ENCODE peak calls at places on chromosomes 2 and 18, in ten cellular contexts. Q, F, A, L, E, S, U, K, H and Y are unnamed samples.

GRCh38 chr2:8016688-8017087 is 665.2 kb upstream of the ID2 start:
- ATAC-seq in S (no peak), H (no peak), U (no peak), K (no peak), F (no peak), A (no peak), L (no peak), E (no peak), Q (no peak), Y (no peak)

GRCh38 chr2:195677290-195677689 is 20.3 kb downstream of the SLC39A10 start:
- ATAC-seq in K (no peak), H (no peak), Q (no peak), F (no peak), U (no peak), E (no peak), L (no peak), S (no peak), A (no peak), Y (no peak)

GRCh38 chr2:101754613-101755012 is 57.1 kb downstream of the MAP4K4 start:
- ATAC-seq in S (peak; percentile 38), H (no peak), L (no peak), F (no peak), E (no peak), K (no peak), U (no peak), Q (peak; percentile 57), A (no peak), Y (no peak)

GRCh38 chr2:227443889-227444568 is 27.9 kb upstream of the AGFG1 start:
- ATAC-seq in H (no peak), U (no peak), Q (no peak), L (no peak), K (peak; percentile 35), F (no peak), E (no peak), S (peak; percentile 19), A (no peak), Y (no peak)

GRCh38 chr2:161414015-161414384 is 2.1 kb upstream of the TBR1 start:
- ATAC-seq in A (no peak), E (peak; percentile 1), K (no peak), L (peak; percentile 8), F (no peak), Q (no peak), S (peak; percentile 2), U (no peak), H (no peak), Y (no peak)

GRCh38 chr2:61338447-61338846 is 132.4 kb downstream of the USP34 start:
- ATAC-seq in Q (no peak), L (no peak), U (no peak), K (no peak), F (no peak), S (no peak), E (no peak), H (no peak), A (no peak), Y (no peak)

GRCh38 chr2:21099281-21099907 is 24.4 kb upstream of the TDRD15 start:
- ATAC-seq in S (no peak), U (no peak), A (no peak), H (peak; percentile 66), L (no peak), E (no peak), K (no peak), F (no peak), Q (no peak), Y (no peak)

GRCh38 chr2:9065901-9066300 is 62.4 kb upstream of the MBOAT2 start:
- ATAC-seq in F (no peak), E (no peak), K (no peak), Q (no peak), H (no peak), S (no peak), L (no peak), A (no peak), U (no peak), Y (no peak)

GRCh38 chr2:26076001-26076587 is 42.2 kb downstream of the RAB10 start:
- ATAC-seq in S (no peak), E (no peak), K (no peak), F (no peak), U (no peak), H (no peak), L (no peak), Q (peak; percentile 43), A (no peak), Y (no peak)

GRCh38 chr2:137521653-137522052 is 442.6 kb upstream of the HNMT start:
- ATAC-seq in K (no peak), A (no peak), F (no peak), Q (no peak), S (no peak), E (no peak), U (no peak), H (no peak), L (no peak), Y (no peak)

GRCh38 chr18:64806232-64806631 is 657.3 kb upstream of the LINC00305 start:
- ATAC-seq in L (no peak), F (no peak), K (no peak), Q (no peak), E (no peak), S (no peak), H (no peak), U (no peak), A (no peak), Y (no peak)

GRCh38 chr2:226875438-226876225 is 39.8 kb downstream of the RHBDD1 start:
- ATAC-seq in A (no peak), L (no peak), Q (peak; percentile 41), F (peak; percentile 67), E (no peak), U (peak; percentile 51), K (no peak), S (no peak), H (no peak), Y (no peak)

GRCh38 chr2:36889782-36890181 is 76.6 kb downstream of the STRN start:
- ATAC-seq in S (peak; percentile 97), K (no peak), E (peak; percentile 100), A (no peak), Q (peak; percentile 10), H (peak; percentile 98), U (no peak), L (peak; percentile 78), F (peak; percentile 56), Y (no peak)

GRCh38 chr2:237132799-237133198 is 47.1 kb downstream of the COPS8 start:
- ATAC-seq in F (no peak), K (peak; percentile 82), E (no peak), U (peak; percentile 63), L (peak; percentile 73), H (no peak), Q (peak; percentile 33), S (no peak), A (no peak), Y (no peak)

GRCh38 chr18:23828426-23828825 is 139.2 kb downstream of the LAMA3 start:
- ATAC-seq in H (no peak), F (peak; percentile 51), Q (peak; percentile 40), L (peak; percentile 95), A (peak; percentile 30), K (no peak), S (no peak), E (peak; percentile 81), U (peak; percentile 96), Y (no peak)

GRCh38 chr2:190547914-190548313 is 13.4 kb upstream of the NEMP2 start:
- ATAC-seq in Q (no peak), H (no peak), A (no peak), K (no peak), L (no peak), F (no peak), E (no peak), S (no peak), U (no peak), Y (no peak)

GRCh38 chr2:174760845-174761473 is 3.3 kb downstream of the CHRNA1 start:
- ATAC-seq in L (no peak), E (no peak), K (no peak), F (no peak), S (no peak), Q (no peak), H (peak; percentile 53), U (no peak), A (no peak), Y (no peak)

GRCh38 chr2:100856732-100857131 is 36.8 kb downstream of the NPAS2 start:
- ATAC-seq in E (no peak), U (no peak), A (no peak), Q (no peak), F (no peak), S (no peak), K (no peak), L (peak; percentile 63), H (no peak), Y (no peak)

GRCh38 chr18:58347135-58347534 is 281.8 kb downstream of the ALPK2 start:
- ATAC-seq in E (no peak), F (no peak), K (no peak), U (no peak), Q (no peak), L (no peak), A (no peak), S (no peak), H (peak; percentile 46), Y (no peak)

GRCh38 chr2:231047270-231047921 is 9.3 kb upstream of the PSMD1 start:
- ATAC-seq in A (no peak), Q (peak; percentile 7), S (no peak), U (no peak), H (no peak), F (no peak), L (no peak), E (no peak), K (peak; percentile 6), Y (no peak)

GRCh38 chr2:11368059-11368572 is 23.7 kb upstream of the ROCK2 start:
- ATAC-seq in H (no peak), Q (peak; percentile 53), L (no peak), K (no peak), F (peak; percentile 46), S (peak; percentile 37), U (no peak), E (no peak), A (no peak), Y (peak; percentile 63)

GRCh38 chr2:225602205-225602604 is 202.7 kb downstream of the NYAP2 start:
- ATAC-seq in S (no peak), U (no peak), Q (no peak), K (no peak), E (no peak), F (no peak), A (no peak), L (no peak), H (no peak), Y (no peak)
- TF ChIP-seq POLR2A in S (no peak), U (no peak), Q (no peak), K (no peak), E (no peak), F (no peak), A (no peak), L (no peak), H (no peak), Y (no peak)

GRCh38 chr2:45567974-45568789 is 42.9 kb downstream of the SRBD1 start:
- ATAC-seq in S (no peak), H (peak; percentile 36), U (peak; percentile 99), L (no peak), A (no peak), K (no peak), F (peak; percentile 83), Q (peak; percentile 72), E (no peak), Y (no peak)
- TF ChIP-seq POLR2A in S (no peak), H (no peak), U (no peak), L (no peak), A (no peak), K (no peak), F (no peak), Q (no peak), E (no peak), Y (no peak)

GRCh38 chr2:158456309-158457066 is at the start of the genes CCDC148 and PKP4:
- ATAC-seq in K (peak; percentile 84), Q (peak; percentile 87), H (peak; percentile 85), L (peak; percentile 86), E (peak; percentile 81), A (peak; percentile 88), F (peak; percentile 96), S (peak; percentile 92), U (peak; percentile 92), Y (peak; percentile 95)
- TF ChIP-seq POLR2A in K (no peak), Q (peak; percentile 69), H (peak; percentile 55), L (no peak), E (peak; percentile 47), A (peak; percentile 57), F (peak; percentile 65), S (peak; percentile 17), U (peak; percentile 21), Y (peak; percentile 38)

GRCh38 chr2:217890445-217890844 is 112.3 kb downstream of the TNS1 start:
- ATAC-seq in H (peak; percentile 95), K (peak; percentile 67), E (peak; percentile 48), F (peak; percentile 27), L (no peak), U (no peak), S (peak; percentile 94), Q (peak; percentile 42), A (no peak), Y (peak; percentile 76)
- TF ChIP-seq POLR2A in H (no peak), K (no peak), E (no peak), F (no peak), L (no peak), U (no peak), S (no peak), Q (no peak), A (no peak), Y (no peak)